ENCODE peak calls at places on chromosomes 5 and 9, in five cellular contexts. X is endothelial cell of umbilical vein, E is neural progenitor cell, S is SK-N-MC, W is GM23248. I is an unnamed sample.

GRCh38 chr9:97564291-97565175 is 63.1 kb downstream of the TMOD1 start:
- DNase-seq in E (peak), W (peak), S (no peak), X (peak), I (peak)

GRCh38 chr9:109704546-109704945 is 75.5 kb upstream of the PALM2AKAP2 start:
- DNase-seq in S (no peak), E (no peak), W (no peak), X (no peak), I (no peak)

GRCh38 chr5:103706939-103707682 is 144.5 kb upstream of the NUDT12 start:
- DNase-seq in S (no peak), E (no peak), W (no peak), X (no peak), I (no peak)

GRCh38 chr9:86978413-86978812 is 31.1 kb upstream of the GAS1 start:
- DNase-seq in S (no peak), E (no peak), W (peak), X (no peak), I (no peak)

GRCh38 chr9:125430611-125431305 is 169.1 kb downstream of the GAPVD1 start:
- DNase-seq in S (no peak), W (no peak), X (no peak), E (no peak), I (no peak)

GRCh38 chr5:149379807-149380374 is 799 bp upstream of the IL17B start:
- DNase-seq in W (no peak), S (no peak), E (no peak), X (no peak), I (no peak)

GRCh38 chr5:179530069-179530998 is 20.0 kb upstream of the RUFY1 start:
- DNase-seq in X (peak), E (peak), W (peak), S (no peak), I (no peak)

GRCh38 chr5:31854625-31855526 is 215.9 kb downstream of the PDZD2 start:
- DNase-seq in W (peak), S (no peak), E (peak), X (peak), I (no peak)

GRCh38 chr5:56350595-56351170 is 117.6 kb upstream of the ANKRD55 start:
- DNase-seq in E (no peak), X (peak), S (no peak), W (peak), I (peak)

GRCh38 chr5:62521319-62521718 is 57.3 kb upstream of the LRRC70 start:
- DNase-seq in W (no peak), E (no peak), S (no peak), X (no peak), I (no peak)

GRCh38 chr9:131546336-131547084 is 1.2 kb downstream of the PRRT1B start:
- DNase-seq in W (peak), E (no peak), X (peak), S (no peak), I (peak)

GRCh38 chr9:13744233-13744954 is 464.9 kb upstream of the MPDZ start:
- DNase-seq in E (peak), S (no peak), W (no peak), X (no peak), I (no peak)

GRCh38 chr9:108139900-108140299 is 650.3 kb upstream of the KLF4 start:
- DNase-seq in E (no peak), X (no peak), W (no peak), S (no peak), I (no peak)

GRCh38 chr9:92763721-92764380 is 782 bp downstream of the BICD2 start:
- DNase-seq in W (peak), X (peak), S (no peak), E (peak), I (no peak)

GRCh38 chr5:135645781-135646180 is 67.0 kb upstream of the CXCL14 start:
- DNase-seq in E (no peak), S (no peak), X (no peak), W (no peak), I (no peak)

GRCh38 chr9:136975624-136976023 is 1.7 kb upstream of the PTGDS start:
- DNase-seq in E (peak), X (no peak), S (no peak), W (no peak), I (no peak)

GRCh38 chr5:150356575-150357284 is 767 bp upstream of the TCOF1 start:
- DNase-seq in E (no peak), X (no peak), W (no peak), S (no peak), I (no peak)

GRCh38 chr9:124010303-124010664 is 1.3 kb upstream of the LHX2 start:
- DNase-seq in X (no peak), E (peak), S (no peak), W (no peak), I (no peak)

GRCh38 chr9:124008307-124008854 is 3.2 kb upstream of the LHX2 start:
- DNase-seq in W (no peak), S (no peak), E (peak), X (no peak), I (no peak)

GRCh38 chr9:124008855-124009834 is 2.4 kb upstream of the LHX2 start:
- DNase-seq in S (no peak), E (peak), W (no peak), X (no peak), I (no peak)

GRCh38 chr9:124010665-124011321 is 775 bp upstream of the LHX2 start:
- DNase-seq in X (no peak), E (peak), W (peak), S (no peak), I (no peak)

GRCh38 chr9:124009835-124010226 is 1.7 kb upstream of the LHX2 start:
- DNase-seq in E (no peak), W (no peak), X (no peak), S (no peak), I (no peak)
- TF ChIP-seq EZH2 in E (peak), W (no peak), X (no peak), S (no peak), I (no peak)

GRCh38 chr9:93951655-93952118 is 3.5 kb downstream of the BARX1 start:
- DNase-seq in X (no peak), S (no peak), W (no peak), E (peak), I (no peak)
- TF ChIP-seq EZH2 in X (peak), S (peak), W (no peak), E (peak), I (no peak)

GRCh38 chr9:94639045-94639995 is at the start of gene FBP1:
- DNase-seq in X (peak), S (no peak), E (peak), W (peak), I (peak)
- TF ChIP-seq EZH2 in X (peak), S (no peak), E (peak), W (peak), I (no peak)

DNA sequence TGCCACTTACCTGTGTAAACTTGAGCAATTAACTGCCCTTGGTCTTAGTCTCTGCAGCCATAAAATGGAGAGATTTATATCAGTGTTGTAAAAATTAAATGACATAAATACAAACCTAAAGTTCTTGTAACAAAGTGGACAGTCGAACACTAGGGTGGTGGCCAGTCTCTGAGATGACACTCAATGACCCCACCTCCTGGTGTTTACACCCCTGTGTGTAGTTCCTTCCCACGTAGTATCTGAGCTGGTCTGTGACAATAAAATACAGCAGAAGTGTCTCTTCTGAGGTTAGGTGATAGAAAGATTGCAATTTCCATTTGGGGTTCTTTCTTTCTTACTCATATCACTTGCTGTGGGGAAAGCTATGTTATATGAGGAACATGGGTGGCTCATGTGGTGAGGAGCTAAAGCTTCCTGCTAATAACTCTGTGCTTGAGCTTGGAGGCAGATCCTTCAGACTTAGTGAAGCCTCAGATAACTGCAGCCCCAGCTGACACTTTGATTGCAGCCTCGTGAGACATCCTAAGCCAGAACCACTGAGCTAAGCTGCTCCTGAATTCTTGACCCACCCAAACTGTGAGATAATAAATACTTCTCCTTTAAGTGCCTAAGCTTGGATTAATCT is 173.4 kb upstream of the CHD1 start:
- DNase-seq in W (peak), S (no peak), X (no peak), E (no peak), I (no peak)
- TF ChIP-seq EZH2 in W (no peak), S (no peak), X (no peak), E (no peak), I (no peak)

GRCh38 chr5:142017832-142018427 is 5.1 kb upstream of the GNPDA1 start:
- DNase-seq in E (no peak), X (no peak), W (no peak), S (no peak), I (no peak)
- TF ChIP-seq EZH2 in E (no peak), X (no peak), W (no peak), S (no peak), I (no peak)

I was measured in PC-9.